ENCODE peak calls at places on chromosomes 1 and 21, in nine cellular contexts. E is aorta; F is activated effector memory CD4-positive, alpha-beta T cell treated with Interleukin-2 at 50 U/mL for 16 hours; R is left ventricle myocardium superior; I is kidney; M is progenitor cell of endocrine pancreas; T is frontal cortex; W is kidney tubule cell; V is heart left ventricle. Q is an unnamed sample.

GRCh38 chr1:215631489-215631888 is 64.4 kb downstream of the KCTD3 start:
- DNase-seq in R (peak), T (no peak), E (no peak), I (no peak), M (no peak), V (no peak), F (no peak), W (peak), Q (peak)

GRCh38 chr1:91307784-91308409 is 96.7 kb downstream of the HFM1 start:
- DNase-seq in I (no peak), W (no peak), T (no peak), V (no peak), F (no peak), E (no peak), R (no peak), M (no peak), Q (no peak)

GRCh38 chr1:235919797-235920475 is 53.2 kb upstream of the LYST start:
- DNase-seq in R (no peak), V (no peak), M (no peak), I (no peak), E (no peak), F (no peak), T (no peak), W (peak), Q (peak)

GRCh38 chr1:59743324-59744108 is 71.2 kb upstream of the HOOK1 start:
- DNase-seq in M (no peak), R (peak), T (no peak), W (no peak), F (no peak), I (no peak), E (no peak), V (no peak), Q (no peak)

GRCh38 chr1:12594966-12595838 is 22.8 kb downstream of the DHRS3 start:
- DNase-seq in T (peak), I (peak), R (peak), W (peak), F (no peak), M (peak), E (peak), V (peak), Q (peak)

GRCh38 chr1:117964290-117965038 is 34.9 kb downstream of the WDR3 start:
- DNase-seq in M (no peak), F (no peak), V (no peak), I (no peak), T (no peak), W (no peak), E (no peak), R (no peak), Q (no peak)

GRCh38 chr1:235558783-235559182 is 54.5 kb upstream of the B3GALNT2 start:
- DNase-seq in F (no peak), I (no peak), V (no peak), M (no peak), W (no peak), R (no peak), E (no peak), T (no peak), Q (no peak)

GRCh38 chr1:183444243-183444642 is 26.1 kb upstream of the NMNAT2 start:
- DNase-seq in V (no peak), I (no peak), W (no peak), M (no peak), F (no peak), E (no peak), T (no peak), R (no peak), Q (peak)

GRCh38 chr1:206049293-206049692 is 3.7 kb upstream of the RHEX start:
- DNase-seq in V (no peak), I (no peak), W (no peak), T (no peak), R (no peak), M (no peak), F (no peak), E (no peak), Q (no peak)

GRCh38 chr1:92989936-92990582 is 28.8 kb upstream of the DIPK1A start:
- DNase-seq in M (no peak), V (no peak), I (no peak), W (no peak), F (no peak), E (no peak), T (no peak), R (no peak), Q (peak)

GRCh38 chr1:10771789-10772188 is 24.7 kb downstream of the CASZ1 start:
- DNase-seq in I (peak), R (no peak), T (no peak), E (peak), W (no peak), M (no peak), F (no peak), V (no peak), Q (no peak)

GRCh38 chr1:183733610-183734219 is 71.2 kb upstream of the RGL1 start:
- DNase-seq in I (no peak), M (no peak), E (no peak), R (no peak), T (no peak), V (no peak), F (no peak), W (no peak), Q (no peak)

GRCh38 chr1:210292276-210292851 is 36.3 kb upstream of the HHAT start:
- DNase-seq in F (peak), M (peak), T (peak), R (peak), W (peak), I (peak), E (peak), V (peak), Q (peak)

GRCh38 chr1:207825719-207826556 is 74.1 kb downstream of the CD46 start:
- DNase-seq in F (peak), T (no peak), W (peak), I (peak), R (peak), M (no peak), E (no peak), V (peak), Q (no peak)

GRCh38 chr1:209010831-209011230 is 572.7 kb upstream of the CAMK1G start:
- DNase-seq in W (no peak), I (no peak), R (no peak), E (no peak), T (no peak), M (no peak), F (no peak), V (no peak), Q (no peak)

GRCh38 chr21:34844033-34844923 is 175.5 kb downstream of the CLIC6 start:
- DNase-seq in I (peak), E (no peak), W (peak), M (no peak), T (no peak), F (no peak), V (no peak), R (peak), Q (peak)

GRCh38 chr1:24743404-24744211 is 1.6 kb upstream of the CLIC4 start:
- DNase-seq in M (no peak), E (peak), F (no peak), R (no peak), T (no peak), I (no peak), W (peak), V (no peak), Q (peak)

Q was measured in adipocyte.